ENCODE peak calls at places on chromosomes 7 and 10, in eight cellular contexts. R is A549; Z is body of pancreas; K is CD4-positive, alpha-beta T cell; G is heart left ventricle; I is nephron progenitor cell; N is brain microvascular endothelial cell; B is progenitor cell of endocrine pancreas. D is an unnamed sample.

GRCh38 chr10:43193496-43194080 is 55.3 kb downstream of the CSGALNACT2 start:
- DNase-seq in N (no peak), Z (no peak), G (no peak), B (no peak), K (no peak), R (no peak), I (no peak), D (peak; percentile 10)

GRCh38 chr7:12890586-12890985 is 203.2 kb downstream of the ARL4A start:
- DNase-seq in G (no peak), R (no peak), I (no peak), K (no peak), B (no peak), N (no peak), Z (no peak), D (no peak)

GRCh38 chr10:78567680-78568453 is 500.9 kb upstream of the ZMIZ1 start:
- DNase-seq in Z (no peak), N (no peak), B (no peak), K (no peak), R (no peak), I (no peak), G (no peak), D (no peak)

GRCh38 chr10:132030898-132031463 is 34.8 kb upstream of the JAKMIP3 start:
- DNase-seq in R (no peak), G (no peak), Z (no peak), I (no peak), N (no peak), K (no peak), B (no peak), D (no peak)

GRCh38 chr10:84783386-84783785 is 455.0 kb downstream of the CCSER2 start:
- DNase-seq in I (peak; percentile 44), K (no peak), R (peak; percentile 23), B (no peak), G (no peak), N (peak; percentile 49), Z (peak; percentile 28), D (peak; percentile 21)

GRCh38 chr7:139494835-139495568 is 11.5 kb upstream of the KLRG2 start:
- DNase-seq in N (no peak), Z (no peak), G (no peak), K (no peak), I (no peak), B (no peak), R (no peak), D (no peak)

GRCh38 chr7:116588641-116589594 is 64.1 kb downstream of the CAV1 start:
- DNase-seq in R (peak; percentile 29), I (peak; percentile 15), K (no peak), B (no peak), N (peak; percentile 44), Z (no peak), G (no peak), D (no peak)

GRCh38 chr7:138543739-138544138 is 83.7 kb downstream of the TRIM24 start:
- DNase-seq in N (no peak), K (no peak), Z (no peak), I (no peak), R (no peak), B (no peak), G (no peak), D (no peak)

GRCh38 chr7:128201067-128201689 is 39.9 kb upstream of the LEP start:
- DNase-seq in I (peak; percentile 92), N (no peak), K (no peak), B (peak; percentile 58), Z (peak; percentile 28), R (no peak), G (no peak), D (no peak)

GRCh38 chr10:100886099-100886498 is 26.7 kb upstream of the SLF2 start:
- DNase-seq in G (no peak), I (no peak), K (no peak), N (no peak), B (no peak), R (no peak), Z (no peak), D (no peak)

GRCh38 chr7:71132521-71133231 is 732 bp downstream of the GALNT17 start:
- DNase-seq in B (peak; percentile 20), I (peak; percentile 51), R (no peak), N (no peak), K (no peak), G (peak; percentile 29), Z (peak; percentile 10), D (no peak)

GRCh38 chr7:3579638-3580219 is 278.7 kb downstream of the SDK1 start:
- DNase-seq in Z (no peak), B (no peak), N (no peak), I (no peak), G (no peak), R (no peak), K (no peak), D (no peak)

GRCh38 chr10:45034301-45034700 is 33.6 kb downstream of the ZNF22 start:
- DNase-seq in Z (no peak), K (no peak), N (peak; percentile 5), B (no peak), I (no peak), R (no peak), G (no peak), D (no peak)

GRCh38 chr7:28608766-28609165 is 196.4 kb downstream of the CREB5 start:
- DNase-seq in I (no peak), Z (no peak), K (no peak), G (no peak), N (no peak), R (no peak), B (no peak), D (no peak)

DNA sequence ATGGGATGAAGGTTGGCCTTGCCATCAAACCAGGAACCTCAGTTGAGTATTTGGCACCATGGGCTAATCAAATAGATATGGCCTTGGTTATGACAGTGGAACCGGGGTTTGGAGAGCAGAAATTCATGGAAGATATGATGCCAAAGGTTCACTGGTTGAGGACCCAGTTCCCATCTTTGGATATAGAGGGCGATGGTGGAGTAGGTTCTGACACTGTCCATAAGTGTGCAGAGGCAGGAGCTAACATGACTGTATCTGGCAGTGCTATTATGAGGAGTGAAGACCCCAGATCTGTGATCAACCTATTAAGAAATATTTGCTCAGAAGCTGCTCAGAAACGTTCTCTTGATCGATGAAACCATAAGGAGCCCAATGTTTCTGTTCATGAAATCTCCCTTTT is 641 bp downstream of the RPEL1 start:
- DNase-seq in B (no peak), G (no peak), I (no peak), R (no peak), N (no peak), K (no peak), Z (no peak), D (no peak)
- TF ChIP-seq CTCF in B (peak; percentile 8), G (no peak), I (no peak), R (peak; percentile 19), N (peak; percentile 48), K (no peak), Z (no peak), D (no peak)

DNA sequence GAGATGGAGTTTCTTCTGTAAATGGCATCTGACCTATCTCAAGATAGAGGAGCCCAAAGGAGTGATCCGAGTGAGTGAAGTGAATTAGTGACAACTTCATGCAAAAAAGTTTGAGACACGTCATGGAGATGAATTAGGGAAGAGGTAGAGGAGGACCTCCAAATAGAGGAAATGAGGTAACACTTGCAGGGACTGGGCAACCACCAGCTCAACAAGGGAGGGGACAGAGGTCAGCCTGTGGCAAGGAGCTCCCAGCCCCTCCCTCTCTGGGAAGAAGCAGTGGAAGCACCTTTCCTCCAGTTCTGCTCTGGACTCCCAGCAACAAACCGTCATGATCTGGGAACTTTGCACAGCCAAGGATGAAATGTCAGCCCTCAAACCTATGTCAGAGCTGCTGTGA is 83.5 kb upstream of the IKZF1 start:
- DNase-seq in K (no peak), G (no peak), B (no peak), R (no peak), N (no peak), I (no peak), Z (no peak), D (no peak)
- TF ChIP-seq CTCF in K (no peak), G (no peak), B (no peak), R (no peak), N (no peak), I (no peak), Z (no peak), D (no peak)

DNA sequence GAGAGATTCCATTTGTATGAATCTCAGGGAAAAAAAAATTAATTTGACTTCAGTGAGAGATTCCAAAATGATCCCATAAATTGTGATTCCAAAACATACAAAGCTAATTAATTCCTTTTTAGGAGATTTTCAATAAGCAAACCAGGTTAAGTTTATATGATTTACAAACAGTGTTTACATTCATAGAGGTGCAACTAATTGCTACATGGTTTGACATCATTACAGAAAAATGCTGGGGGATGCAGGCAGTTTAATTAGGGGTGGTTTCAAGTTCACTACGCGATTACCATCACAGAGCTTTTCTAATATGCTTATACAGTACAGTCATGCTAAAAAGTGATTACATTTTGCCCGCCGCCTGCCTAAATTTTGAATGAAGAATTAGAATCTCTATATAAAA is 143.2 kb upstream of the MGMT start:
- DNase-seq in K (no peak), G (no peak), R (no peak), N (no peak), Z (no peak), I (no peak), B (no peak), D (no peak)
- TF ChIP-seq CTCF in K (no peak), G (no peak), R (no peak), N (no peak), Z (no peak), I (no peak), B (no peak), D (no peak)

GRCh38 chr7:29990931-29991330 is 1.3 kb upstream of the SCRN1 start:
- DNase-seq in K (no peak), I (no peak), N (no peak), B (no peak), G (no peak), Z (no peak), R (no peak), D (no peak)
- TF ChIP-seq CTCF in K (no peak), I (no peak), N (no peak), B (no peak), G (no peak), Z (no peak), R (no peak), D (no peak)

D was measured in D721Med.